ENCODE peak calls at places on chromosomes 5 and 9, in four cellular contexts. W, N, T and F are unnamed samples.

GRCh38 chr5:149936044-149936699 is 8.4 kb downstream of the PDE6A start:
- DNase-seq in W (no peak), N (no peak), T (no peak), F (no peak)

GRCh38 chr9:14560194-14560593 is 133.0 kb downstream of the ZDHHC21 start:
- DNase-seq in W (no peak), N (no peak), T (no peak), F (no peak)

GRCh38 chr5:61334224-61335196 is 2.5 kb downstream of the ZSWIM6 start:
- DNase-seq in W (peak; percentile 27), N (no peak), T (peak; percentile 24), F (peak; percentile 51)

GRCh38 chr5:57429513-57430120 is 53.0 kb downstream of the ACTBL2 start:
- DNase-seq in W (no peak), N (no peak), T (no peak), F (no peak)

GRCh38 chr5:36304095-36304494 is 2.4 kb upstream of the RANBP3L start:
- DNase-seq in W (no peak), N (no peak), T (no peak), F (no peak)

GRCh38 chr5:155872801-155873200 is 454.2 kb upstream of the SGCD start:
- DNase-seq in W (peak; percentile 65), N (no peak), T (no peak), F (no peak)

GRCh38 chr9:81519816-81520215 is 169.5 kb downstream of the TLE1 start:
- DNase-seq in W (no peak), N (no peak), T (no peak), F (no peak)

GRCh38 chr5:56072863-56073777 is 78.4 kb upstream of the IL6ST start:
- DNase-seq in W (no peak), N (no peak), T (no peak), F (no peak)

GRCh38 chr5:43227655-43228054 is 35.6 kb downstream of the NIM1K start:
- DNase-seq in W (peak; percentile 82), N (peak; percentile 72), T (peak; percentile 84), F (peak; percentile 37)

GRCh38 chr9:8627944-8628679 is 828.5 kb upstream of the DMAC1 start:
- DNase-seq in W (no peak), N (no peak), T (no peak), F (peak; percentile 12)

GRCh38 chr9:124810513-124811355 is 33.8 kb downstream of the OLFML2A start:
- DNase-seq in W (peak; percentile 85), N (peak; percentile 87), T (peak; percentile 83), F (peak; percentile 79)

GRCh38 chr5:83401122-83401620 is 70.4 kb upstream of the VCAN start:
- DNase-seq in W (peak; percentile 6), N (no peak), T (no peak), F (no peak)

GRCh38 chr9:119765632-119766031 is 396.4 kb upstream of the BRINP1 start:
- DNase-seq in W (no peak), N (no peak), T (no peak), F (no peak)

GRCh38 chr9:116340270-116340669 is 186.7 kb downstream of the PAPPA start:
- DNase-seq in W (no peak), N (no peak), T (no peak), F (no peak)

DNA sequence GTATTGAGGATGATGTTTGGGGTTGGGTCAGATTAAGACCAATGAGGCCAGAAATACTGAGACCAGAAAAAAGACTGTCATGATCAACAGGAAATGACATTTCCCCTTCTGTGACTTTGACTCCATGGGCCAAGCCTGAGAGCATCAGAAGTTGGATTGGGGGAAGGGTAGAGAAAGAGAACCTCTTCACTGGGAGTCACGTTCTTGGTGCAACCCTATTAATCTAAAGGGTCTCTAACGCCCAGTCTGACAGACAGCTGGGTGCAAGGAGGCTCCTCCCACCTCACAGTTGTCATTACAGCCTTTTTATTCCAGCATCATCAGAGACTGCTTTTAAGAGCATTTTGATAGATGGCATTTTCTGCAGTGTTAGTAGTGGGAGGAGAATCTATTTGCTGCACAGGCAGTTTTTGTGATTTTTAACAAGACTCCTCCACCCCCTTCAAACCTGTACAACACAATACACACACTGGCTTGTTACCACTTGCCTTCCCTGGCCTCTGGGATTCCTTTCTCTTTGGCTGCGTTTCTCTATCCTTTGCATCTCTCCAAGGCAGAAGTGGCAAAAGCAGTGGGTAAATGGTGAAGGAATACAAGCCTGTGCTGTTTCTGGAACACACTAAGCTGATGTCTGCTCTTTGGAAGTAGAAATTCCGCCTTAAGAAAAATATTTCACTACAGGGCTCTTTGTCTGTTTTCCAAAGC is 310.4 kb upstream of the ZNF608 start:
- DNase-seq in W (no peak), N (no peak), T (no peak), F (no peak)
- H2AFZ ChIP-seq in W (no peak overlapping the region), N (no peak overlapping the region), T (no peak overlapping the region), F (no peak overlapping the region)

GRCh38 chr5:173689171-173689676 is 72.8 kb upstream of the BOD1 start:
- DNase-seq in W (no peak), N (no peak), T (no peak), F (peak; percentile 71)

GRCh38 chr5:173689713-173690360 is 73.4 kb upstream of the BOD1 start:
- DNase-seq in W (no peak), N (no peak), T (no peak), F (no peak)

GRCh38 chr5:173688708-173689107 is 72.3 kb upstream of the BOD1 start:
- DNase-seq in W (no peak), N (no peak), T (no peak), F (no peak)

GRCh38 chr5:173682313-173682712 is 65.9 kb upstream of the BOD1 start:
- DNase-seq in W (no peak), N (no peak), T (no peak), F (no peak)

GRCh38 chr5:173686950-173687349 is 70.5 kb upstream of the BOD1 start:
- DNase-seq in W (no peak), N (no peak), T (no peak), F (no peak)
- H2AFZ ChIP-seq in W (no peak overlapping the region), N (no peak overlapping the region), T (no peak overlapping the region), F (no peak overlapping the region)

GRCh38 chr5:160082589-160082988 is 36.7 kb downstream of the PWWP2A start:
- DNase-seq in W (no peak), N (no peak), T (no peak), F (no peak)

GRCh38 chr5:160083012-160083436 is 36.2 kb downstream of the PWWP2A start:
- DNase-seq in W (peak; percentile 88), N (peak; percentile 49), T (peak; percentile 77), F (no peak)

GRCh38 chr5:160083501-160083900 is 35.7 kb downstream of the PWWP2A start:
- DNase-seq in W (peak; percentile 79), N (no peak), T (peak; percentile 49), F (no peak)

GRCh38 chr5:160079753-160080152 is 39.5 kb downstream of the PWWP2A start:
- DNase-seq in W (no peak), N (no peak), T (no peak), F (no peak)

GRCh38 chr5:160081495-160081894 is 37.8 kb downstream of the PWWP2A start:
- DNase-seq in W (no peak), N (no peak), T (no peak), F (no peak)
- H2AFZ ChIP-seq in W (no peak overlapping the region), N (no peak overlapping the region), T (no peak overlapping the region), F (no peak overlapping the region)

DNA sequence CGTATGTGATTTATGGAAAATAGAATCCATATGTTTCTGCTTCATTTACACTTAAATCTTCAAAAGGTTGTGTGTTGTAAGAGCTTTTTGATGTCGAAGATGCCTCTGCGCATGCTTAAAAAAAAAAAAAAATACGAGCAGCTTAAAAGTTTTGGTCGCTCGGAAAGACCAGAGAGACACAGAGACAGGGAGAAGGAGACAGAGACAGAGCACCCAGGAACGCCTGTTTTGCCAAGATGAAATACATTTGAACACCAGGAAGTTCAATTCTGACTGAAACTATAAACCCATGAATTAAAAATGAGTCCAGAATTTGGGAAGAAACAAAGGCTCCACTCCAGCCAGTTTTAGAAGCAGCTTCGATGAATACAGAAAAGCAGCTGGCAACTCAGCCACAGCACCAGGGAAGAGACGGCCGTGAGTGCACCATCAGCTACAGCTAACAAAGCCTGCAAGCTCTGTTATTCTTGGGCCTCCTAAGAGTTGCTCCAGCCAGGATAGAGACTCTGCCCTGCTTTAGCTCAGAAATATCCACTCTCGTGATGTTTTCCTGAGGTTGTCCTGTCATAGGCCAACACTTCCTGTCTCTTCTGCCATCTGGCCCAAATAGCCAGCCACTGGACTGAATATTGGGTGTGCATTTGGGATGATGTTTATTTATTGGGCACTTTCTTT is 2.5 kb upstream of the ZNF474 start:
- DNase-seq in W (peak; percentile 70), N (no peak), T (no peak), F (peak; percentile 9)
- H2AFZ ChIP-seq in W (peak overlapping the region; percentile 86), N (no peak overlapping the region), T (no peak overlapping the region), F (no peak overlapping the region)

GRCh38 chr5:73272351-73272750 is 99.4 kb downstream of the TMEM174 start:
- DNase-seq in W (peak; percentile 32), N (no peak), T (no peak), F (no peak)

GRCh38 chr5:73273379-73274050 is 100.5 kb downstream of the TMEM174 start:
- DNase-seq in W (peak; percentile 19), N (no peak), T (peak; percentile 44), F (peak; percentile 42)

GRCh38 chr5:73274870-73275756 is 102.1 kb downstream of the TMEM174 start:
- DNase-seq in W (peak; percentile 79), N (no peak), T (no peak), F (peak; percentile 36)

GRCh38 chr5:73278693-73279092 is 105.7 kb downstream of the TMEM174 start:
- DNase-seq in W (no peak), N (peak; percentile 90), T (peak; percentile 79), F (no peak)

DNA sequence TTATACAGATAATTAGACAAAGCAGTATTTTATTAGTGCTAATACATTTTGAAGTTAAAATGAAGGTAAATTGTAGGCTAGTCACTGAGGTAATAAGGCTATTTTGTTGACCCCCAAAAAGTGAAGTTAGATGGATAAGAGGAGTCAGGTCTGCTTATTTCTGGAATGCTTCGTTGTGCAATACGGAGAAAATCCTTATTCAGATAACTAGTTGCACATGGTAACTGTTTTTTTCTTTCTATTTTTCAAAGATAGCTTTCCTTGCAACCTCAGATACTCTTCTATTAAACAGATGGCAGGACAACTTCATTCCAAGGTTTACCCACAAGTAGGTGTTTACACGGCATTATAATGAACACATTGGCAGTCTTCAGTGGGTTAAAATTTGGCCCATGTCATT is 101.1 kb downstream of the TMEM174 start:
- DNase-seq in W (peak; percentile 53), N (no peak), T (no peak), F (no peak)
- H2AFZ ChIP-seq in W (peak overlapping the region; percentile 74), N (no peak overlapping the region), T (peak overlapping the region; percentile 23), F (no peak overlapping the region)

GRCh38 chr5:151150484-151151262 is 6.9 kb downstream of the ANXA6 start:
- DNase-seq in W (peak; percentile 63), N (no peak), T (no peak), F (peak; percentile 83)
- H2AFZ ChIP-seq in W (peak overlapping the region; percentile 24), N (no peak overlapping the region), T (no peak overlapping the region), F (no peak overlapping the region)